ENCODE peak calls at places on chromosomes 12 and 14, in four cellular contexts. G is H1, E is HCT116, M is K562. O is an unnamed sample.

GRCh38 chr12:13101854-13102375 is 1.6 kb downstream of the GSG1 start:
- DNase-seq in G (no peak), E (no peak), M (no peak), O (no peak)

GRCh38 chr12:132698336-132698735 is 10.9 kb downstream of the PXMP2 start:
- DNase-seq in G (no peak), E (no peak), M (no peak), O (no peak)

GRCh38 chr12:50948798-50949197 is 3.5 kb upstream of the HIGD1C start:
- DNase-seq in G (no peak), E (no peak), M (no peak), O (no peak)

GRCh38 chr14:54354096-54354495 is 42.7 kb upstream of the CDKN3 start:
- DNase-seq in G (no peak), E (no peak), M (no peak), O (no peak)

GRCh38 chr14:49424436-49425331 is 161.5 kb downstream of the RPS29 start:
- DNase-seq in G (no peak), E (no peak), M (no peak), O (no peak)

GRCh38 chr12:51823875-51824565 is 24.5 kb downstream of the FIGNL2 start:
- DNase-seq in G (no peak), E (peak; percentile 59), M (no peak), O (no peak)

GRCh38 chr14:24430682-24431568 is 1.2 kb downstream of the KHNYN start:
- DNase-seq in G (no peak), E (no peak), M (peak; percentile 23), O (no peak)

GRCh38 chr14:36856095-36856878 is 194.6 kb downstream of the PAX9 start:
- DNase-seq in G (no peak), E (no peak), M (no peak), O (no peak)

GRCh38 chr12:89181271-89181920 is 170.9 kb downstream of the DUSP6 start:
- DNase-seq in G (no peak), E (no peak), M (no peak), O (no peak)

GRCh38 chr12:132272706-132273105 is 56.7 kb downstream of the GALNT9 start:
- DNase-seq in G (no peak), E (no peak), M (no peak), O (no peak)

GRCh38 chr14:52185178-52185577 is 82.3 kb upstream of the PTGDR start:
- DNase-seq in G (no peak), E (no peak), M (no peak), O (no peak)

GRCh38 chr14:32428149-32428548 is 99.1 kb downstream of the AKAP6 start:
- DNase-seq in G (no peak), E (no peak), M (no peak), O (no peak)

GRCh38 chr14:103522649-103523582 is at the start of gene CKB:
- DNase-seq in G (no peak), E (no peak), M (peak; percentile 73), O (no peak)

GRCh38 chr14:28656704-28657255 is 109.8 kb upstream of the FOXG1 start:
- DNase-seq in G (no peak), E (no peak), M (no peak), O (no peak)

GRCh38 chr12:34404377-34405285 is 382.3 kb downstream of the ALG10 start:
- DNase-seq in G (no peak), E (no peak), M (no peak), O (no peak)

GRCh38 chr12:87509233-87509820 is 519.9 kb downstream of the C12orf50 start:
- DNase-seq in G (no peak), E (peak; percentile 44), M (no peak), O (no peak)

GRCh38 chr12:2003676-2004112 is 563 bp downstream of the DCP1B start:
- DNase-seq in G (no peak), E (no peak), M (no peak), O (no peak)

GRCh38 chr12:112005419-112006395 is 7.3 kb downstream of the TMEM116 start:
- DNase-seq in G (no peak), E (peak; percentile 24), M (peak; percentile 58), O (no peak)

GRCh38 chr14:47917344-47917954 is 242.0 kb upstream of the MDGA2 start:
- DNase-seq in G (peak; percentile 21), E (peak; percentile 28), M (peak; percentile 3), O (peak; percentile 18)

GRCh38 chr14:64736271-64737131 is 32.3 kb downstream of the PLEKHG3 start:
- DNase-seq in G (no peak), E (no peak), M (peak; percentile 22), O (no peak)

GRCh38 chr14:94345344-94346072 is 22.4 kb upstream of the SERPINA6 start:
- DNase-seq in G (no peak), E (peak; percentile 76), M (no peak), O (no peak)

GRCh38 chr12:31796270-31796951 is 67.6 kb upstream of the AMN1 start:
- DNase-seq in G (no peak), E (no peak), M (no peak), O (no peak)

GRCh38 chr14:69333791-69334337 is 64.2 kb downstream of the ERH start:
- DNase-seq in G (no peak), E (no peak), M (no peak), O (no peak)

GRCh38 chr12:52198454-52199215 is 6.8 kb upstream of the KRT80 start:
- DNase-seq in G (no peak), E (no peak), M (no peak), O (no peak)

GRCh38 chr14:104280902-104281767 is 142.7 kb downstream of the KIF26A start:
- DNase-seq in G (no peak), E (no peak), M (no peak), O (no peak)

GRCh38 chr14:34872822-34873590 is 2.2 kb downstream of the BAZ1A start:
- DNase-seq in G (no peak), E (no peak), M (no peak), O (no peak)

GRCh38 chr12:53229454-53229853 is 2.6 kb downstream of the RARG start:
- DNase-seq in G (no peak), E (no peak), M (no peak), O (no peak)

GRCh38 chr14:93285048-93285447 is 47.8 kb downstream of the BTBD7 start:
- DNase-seq in G (no peak), E (no peak), M (no peak), O (no peak)

GRCh38 chr12:44812062-44812461 is 64.1 kb downstream of the NELL2 start:
- DNase-seq in G (no peak), E (peak; percentile 13), M (no peak), O (no peak)

GRCh38 chr12:32870716-32871115 is 25.9 kb downstream of the PKP2 start:
- DNase-seq in G (no peak), E (no peak), M (no peak), O (no peak)

GRCh38 chr12:132341318-132342050 is 12.1 kb upstream of the GALNT9 start:
- DNase-seq in G (no peak), E (no peak), M (no peak), O (no peak)

GRCh38 chr14:75044322-75044721 is 6.9 kb downstream of the MLH3 start:
- DNase-seq in G (no peak), E (no peak), M (no peak), O (no peak)

GRCh38 chr12:998020-998874 is 7.2 kb downstream of the ERC1 start:
- DNase-seq in G (no peak), E (no peak), M (no peak), O (no peak)

GRCh38 chr14:36524874-36525745 is 5.1 kb upstream of the NKX2-1 start:
- DNase-seq in G (peak; percentile 82), E (peak; percentile 65), M (peak; percentile 49), O (peak; percentile 70)

GRCh38 chr14:38290601-38291190 is 34.8 kb upstream of the CLEC14A start:
- DNase-seq in G (no peak), E (no peak), M (no peak), O (no peak)

GRCh38 chr14:50607181-50607580 is 47.2 kb downstream of the ATL1 start:
- DNase-seq in G (no peak), E (no peak), M (no peak), O (no peak)

GRCh38 chr12:40056357-40056756 is 49.5 kb downstream of the SLC2A13 start:
- DNase-seq in G (no peak), E (no peak), M (no peak), O (no peak)

GRCh38 chr14:81193924-81194633 is 26.7 kb downstream of the GTF2A1 start:
- DNase-seq in G (no peak), E (no peak), M (no peak), O (no peak)

GRCh38 chr14:20400589-20400964 is 12.7 kb downstream of the TEP1 start:
- DNase-seq in G (no peak), E (no peak), M (no peak), O (no peak)

GRCh38 chr12:106892075-106892474 is 63.6 kb upstream of the TMEM263 start:
- DNase-seq in G (no peak), E (no peak), M (no peak), O (no peak)
- TF ChIP-seq YY1 in G (no peak), E (no peak), M (no peak), O (no peak)

GRCh38 chr12:123083661-123084571 is 67.0 kb downstream of the PITPNM2 start:
- DNase-seq in G (no peak), E (no peak), M (no peak), O (no peak)

GRCh38 chr12:123089125-123089524 is 61.8 kb downstream of the PITPNM2 start:
- DNase-seq in G (no peak), E (no peak), M (no peak), O (no peak)

GRCh38 chr12:123089631-123090353 is 61.1 kb downstream of the PITPNM2 start:
- DNase-seq in G (no peak), E (peak; percentile 90), M (peak; percentile 63), O (no peak)

GRCh38 chr12:123085046-123085445 is 65.8 kb downstream of the PITPNM2 start:
- DNase-seq in G (no peak), E (no peak), M (no peak), O (no peak)

GRCh38 chr12:123085730-123086487 is 65.0 kb downstream of the PITPNM2 start:
- DNase-seq in G (no peak), E (peak; percentile 83), M (no peak), O (no peak)
- TF ChIP-seq ZNF274 in G (no peak), E (no peak), M (no peak), O (no peak)

DNA sequence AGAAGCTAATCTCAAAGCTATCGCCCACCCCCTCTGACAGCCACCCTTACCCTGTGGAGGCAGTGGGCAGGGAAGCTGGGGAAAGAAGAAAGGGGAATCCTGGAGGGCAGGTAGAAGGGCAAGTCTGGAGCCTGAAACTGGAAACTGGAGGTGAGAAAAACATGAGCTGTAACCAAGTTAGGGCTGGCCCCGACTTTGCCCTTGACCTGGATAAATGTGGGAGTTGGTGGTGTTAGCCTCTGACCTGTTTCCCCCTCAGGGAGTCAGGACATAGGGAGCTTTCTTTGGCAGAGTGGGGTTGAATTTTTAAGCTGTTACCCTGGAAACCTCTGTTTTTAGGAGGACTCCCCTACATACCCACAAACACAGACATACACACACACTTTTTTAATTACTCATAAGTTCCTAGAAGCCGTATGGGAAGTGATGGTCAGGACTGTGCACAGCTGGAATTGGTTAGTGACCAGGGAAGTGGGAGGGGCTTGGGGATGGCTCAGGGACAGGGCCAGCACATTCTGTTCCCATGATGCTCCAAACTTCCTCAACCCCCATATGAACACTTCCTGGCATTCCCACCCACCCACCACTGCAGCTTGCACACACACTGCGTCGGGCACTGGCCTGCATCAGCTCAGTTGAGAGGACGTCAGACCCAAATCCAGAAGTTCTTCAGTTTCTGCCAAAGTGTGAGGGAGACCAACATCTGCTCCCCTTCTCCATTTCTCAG is 5.0 kb upstream of the MMP19 start:
- DNase-seq in G (no peak), E (no peak), M (peak; percentile 75), O (no peak)
- TF ChIP-seq YY1 in G (no peak), E (no peak), M (no peak), O (no peak)

GRCh38 chr14:67620217-67620789 is 583 bp downstream of the ARG2 start:
- DNase-seq in G (no peak), E (no peak), M (no peak), O (no peak)
- TF ChIP-seq ZNF274 in G (no peak), E (no peak), M (no peak), O (no peak)